ENCODE peak calls at places on chromosomes 7 and 10, in four cellular contexts. One of them, this sample, is unnamed.

GRCh38 chr7:96354881-96355280 is 33.0 kb upstream of the SLC25A13 start:
- DNase-seq in activated CD8-positive, alpha-beta T cell treated with anti-CD3 and anti-CD28 coated beads for 36 hours: no peak
- DNase-seq in M059J: peak
- DNase-seq in neural crest cell: no peak
- DNase-seq in this sample: no peak

GRCh38 chr10:99621454-99622246 is 1.4 kb upstream of the SLC25A28 start:
- DNase-seq in activated CD8-positive, alpha-beta T cell treated with anti-CD3 and anti-CD28 coated beads for 36 hours: no peak
- DNase-seq in M059J: no peak
- DNase-seq in neural crest cell: no peak
- DNase-seq in this sample: no peak

GRCh38 chr7:157845203-157845810 is 508.5 kb downstream of the DNAJB6 start:
- DNase-seq in activated CD8-positive, alpha-beta T cell treated with anti-CD3 and anti-CD28 coated beads for 36 hours: no peak
- DNase-seq in M059J: peak
- DNase-seq in neural crest cell: no peak
- DNase-seq in this sample: no peak

GRCh38 chr7:12821746-12822145 is 134.3 kb downstream of the ARL4A start:
- DNase-seq in activated CD8-positive, alpha-beta T cell treated with anti-CD3 and anti-CD28 coated beads for 36 hours: no peak
- DNase-seq in M059J: no peak
- DNase-seq in neural crest cell: no peak
- DNase-seq in this sample: no peak

GRCh38 chr10:132144086-132144485 is 42.7 kb upstream of the DPYSL4 start:
- DNase-seq in activated CD8-positive, alpha-beta T cell treated with anti-CD3 and anti-CD28 coated beads for 36 hours: peak
- DNase-seq in M059J: no peak
- DNase-seq in neural crest cell: no peak
- DNase-seq in this sample: peak

GRCh38 chr7:44463169-44463808 is 27.2 kb downstream of the NUDCD3 start:
- DNase-seq in activated CD8-positive, alpha-beta T cell treated with anti-CD3 and anti-CD28 coated beads for 36 hours: no peak
- DNase-seq in M059J: peak
- DNase-seq in neural crest cell: no peak
- DNase-seq in this sample: no peak

GRCh38 chr7:38975944-38976392 is 1.7 kb upstream of the POU6F2 start:
- DNase-seq in activated CD8-positive, alpha-beta T cell treated with anti-CD3 and anti-CD28 coated beads for 36 hours: no peak
- DNase-seq in M059J: no peak
- DNase-seq in neural crest cell: peak
- DNase-seq in this sample: peak

GRCh38 chr10:126798649-126799048 is 106.6 kb upstream of the DOCK1 start:
- DNase-seq in activated CD8-positive, alpha-beta T cell treated with anti-CD3 and anti-CD28 coated beads for 36 hours: no peak
- DNase-seq in M059J: no peak
- DNase-seq in neural crest cell: no peak
- DNase-seq in this sample: no peak

GRCh38 chr10:102753724-102754123 is 10.0 kb downstream of the WBP1L start:
- DNase-seq in activated CD8-positive, alpha-beta T cell treated with anti-CD3 and anti-CD28 coated beads for 36 hours: no peak
- DNase-seq in M059J: no peak
- DNase-seq in neural crest cell: no peak
- DNase-seq in this sample: no peak

GRCh38 chr7:87413951-87414381 is 61.5 kb downstream of the ABCB4 start:
- DNase-seq in activated CD8-positive, alpha-beta T cell treated with anti-CD3 and anti-CD28 coated beads for 36 hours: no peak
- DNase-seq in M059J: peak
- DNase-seq in neural crest cell: no peak
- DNase-seq in this sample: no peak

GRCh38 chr10:49116509-49117365 is 1.4 kb upstream of the VSTM4 start:
- DNase-seq in activated CD8-positive, alpha-beta T cell treated with anti-CD3 and anti-CD28 coated beads for 36 hours: no peak
- DNase-seq in M059J: no peak
- DNase-seq in neural crest cell: no peak
- DNase-seq in this sample: no peak

GRCh38 chr7:5586279-5586962 is 162.8 kb upstream of the TNRC18 start:
- DNase-seq in activated CD8-positive, alpha-beta T cell treated with anti-CD3 and anti-CD28 coated beads for 36 hours: no peak
- DNase-seq in M059J: no peak
- DNase-seq in neural crest cell: no peak
- DNase-seq in this sample: no peak

GRCh38 chr10:102267748-102268147 is 22.4 kb downstream of the GBF1 start:
- DNase-seq in activated CD8-positive, alpha-beta T cell treated with anti-CD3 and anti-CD28 coated beads for 36 hours: no peak
- DNase-seq in M059J: peak
- DNase-seq in neural crest cell: no peak
- DNase-seq in this sample: no peak

GRCh38 chr10:65430979-65431378 is 1494.9 kb upstream of the LRRTM3 start:
- DNase-seq in activated CD8-positive, alpha-beta T cell treated with anti-CD3 and anti-CD28 coated beads for 36 hours: no peak
- DNase-seq in M059J: no peak
- DNase-seq in neural crest cell: no peak
- DNase-seq in this sample: no peak

GRCh38 chr7:5523052-5523711 is 99.5 kb upstream of the TNRC18 start:
- DNase-seq in activated CD8-positive, alpha-beta T cell treated with anti-CD3 and anti-CD28 coated beads for 36 hours: peak
- DNase-seq in M059J: peak
- DNase-seq in neural crest cell: peak
- DNase-seq in this sample: no peak

GRCh38 chr10:29618341-29619171 is 16.2 kb downstream of the SVIL start:
- DNase-seq in activated CD8-positive, alpha-beta T cell treated with anti-CD3 and anti-CD28 coated beads for 36 hours: no peak
- DNase-seq in M059J: no peak
- DNase-seq in neural crest cell: no peak
- DNase-seq in this sample: no peak

GRCh38 chr10:16989826-16990293 is 139.8 kb downstream of the CUBN start:
- DNase-seq in activated CD8-positive, alpha-beta T cell treated with anti-CD3 and anti-CD28 coated beads for 36 hours: no peak
- DNase-seq in M059J: peak
- DNase-seq in neural crest cell: no peak
- DNase-seq in this sample: no peak

GRCh38 chr10:35822316-35822715 is 180.2 kb upstream of the FZD8 start:
- DNase-seq in activated CD8-positive, alpha-beta T cell treated with anti-CD3 and anti-CD28 coated beads for 36 hours: no peak
- DNase-seq in M059J: peak
- DNase-seq in neural crest cell: peak
- DNase-seq in this sample: peak

GRCh38 chr7:100921039-100921438 is 25.4 kb upstream of the ACHE start:
- DNase-seq in activated CD8-positive, alpha-beta T cell treated with anti-CD3 and anti-CD28 coated beads for 36 hours: no peak
- DNase-seq in M059J: no peak
- DNase-seq in neural crest cell: no peak
- DNase-seq in this sample: no peak

GRCh38 chr7:7276151-7276550 is 93.8 kb downstream of the C1GALT1 start:
- DNase-seq in activated CD8-positive, alpha-beta T cell treated with anti-CD3 and anti-CD28 coated beads for 36 hours: no peak
- DNase-seq in M059J: peak
- DNase-seq in neural crest cell: no peak
- DNase-seq in this sample: no peak

GRCh38 chr7:37920305-37920618 is 178 bp upstream of the EPDR1 start:
- DNase-seq in activated CD8-positive, alpha-beta T cell treated with anti-CD3 and anti-CD28 coated beads for 36 hours: no peak
- DNase-seq in M059J: no peak
- DNase-seq in neural crest cell: no peak
- DNase-seq in this sample: no peak

GRCh38 chr7:46627038-46627315 is 705.9 kb upstream of the IGFBP3 start:
- DNase-seq in activated CD8-positive, alpha-beta T cell treated with anti-CD3 and anti-CD28 coated beads for 36 hours: no peak
- DNase-seq in M059J: peak
- DNase-seq in neural crest cell: no peak
- DNase-seq in this sample: no peak

GRCh38 chr7:124840435-124840834 is 74.8 kb upstream of the GPR37 start:
- DNase-seq in activated CD8-positive, alpha-beta T cell treated with anti-CD3 and anti-CD28 coated beads for 36 hours: no peak
- DNase-seq in M059J: peak
- DNase-seq in neural crest cell: no peak
- DNase-seq in this sample: no peak

GRCh38 chr7:44325181-44325671 is at the start of gene CAMK2B:
- DNase-seq in activated CD8-positive, alpha-beta T cell treated with anti-CD3 and anti-CD28 coated beads for 36 hours: no peak
- DNase-seq in M059J: no peak
- DNase-seq in neural crest cell: no peak
- DNase-seq in this sample: no peak

GRCh38 chr10:23293145-23293724 is 51.4 kb downstream of the C10orf67 start:
- DNase-seq in activated CD8-positive, alpha-beta T cell treated with anti-CD3 and anti-CD28 coated beads for 36 hours: peak
- DNase-seq in M059J: peak
- DNase-seq in neural crest cell: peak
- DNase-seq in this sample: peak

GRCh38 chr10:126052171-126052570 is 155.8 kb downstream of the FANK1 start:
- DNase-seq in activated CD8-positive, alpha-beta T cell treated with anti-CD3 and anti-CD28 coated beads for 36 hours: no peak
- DNase-seq in M059J: no peak
- DNase-seq in neural crest cell: no peak
- DNase-seq in this sample: no peak

GRCh38 chr10:89295597-89295996 is 6.2 kb upstream of the IFIT2 start:
- DNase-seq in activated CD8-positive, alpha-beta T cell treated with anti-CD3 and anti-CD28 coated beads for 36 hours: no peak
- DNase-seq in M059J: peak
- DNase-seq in neural crest cell: no peak
- DNase-seq in this sample: no peak

GRCh38 chr10:61683319-61683718 is 20.6 kb downstream of the CABCOCO1 start:
- DNase-seq in activated CD8-positive, alpha-beta T cell treated with anti-CD3 and anti-CD28 coated beads for 36 hours: no peak
- DNase-seq in M059J: no peak
- DNase-seq in neural crest cell: no peak
- DNase-seq in this sample: no peak

GRCh38 chr7:151249732-151250072 is 1.2 kb upstream of the SMARCD3 start:
- DNase-seq in activated CD8-positive, alpha-beta T cell treated with anti-CD3 and anti-CD28 coated beads for 36 hours: no peak
- DNase-seq in M059J: peak
- DNase-seq in neural crest cell: no peak
- DNase-seq in this sample: no peak

GRCh38 chr7:4712371-4713182 is 30.5 kb downstream of the FOXK1 start:
- DNase-seq in activated CD8-positive, alpha-beta T cell treated with anti-CD3 and anti-CD28 coated beads for 36 hours: peak
- DNase-seq in M059J: peak
- DNase-seq in neural crest cell: no peak
- DNase-seq in this sample: no peak

GRCh38 chr10:62075414-62075813 is 173.9 kb downstream of the ARID5B start:
- DNase-seq in activated CD8-positive, alpha-beta T cell treated with anti-CD3 and anti-CD28 coated beads for 36 hours: no peak
- DNase-seq in M059J: no peak
- DNase-seq in neural crest cell: no peak
- DNase-seq in this sample: no peak

This sample was measured in endothelial cell.